ENCODE peak calls at places on chromosomes 2 and 18, in four cellular contexts. Z is IMR-90, V is K562, B is endothelial cell of umbilical vein. N is an unnamed sample.

GRCh38 chr2:142825861-142826260 is 51.6 kb upstream of the KYNU start:
- DNase-seq in B (peak; percentile 85), Z (no peak), V (no peak), N (no peak)

GRCh38 chr2:219408101-219409030 is 9.8 kb upstream of the DES start:
- DNase-seq in B (no peak), Z (peak; percentile 52), V (no peak), N (no peak)

GRCh38 chr2:20148841-20149702 is 75.9 kb downstream of the SDC1 start:
- DNase-seq in V (no peak), B (peak; percentile 87), Z (peak; percentile 89), N (no peak)

GRCh38 chr18:53739700-53740099 is 484.8 kb downstream of the MBD2 start:
- DNase-seq in Z (no peak), B (no peak), V (no peak), N (no peak)

GRCh38 chr18:36179562-36180334 is 7.5 kb upstream of the MOCOS start:
- DNase-seq in Z (peak; percentile 96), V (no peak), B (peak; percentile 80), N (no peak)

GRCh38 chr2:43942001-43942400 is 53.8 kb downstream of the LRPPRC start:
- DNase-seq in B (no peak), V (no peak), Z (peak; percentile 1), N (no peak)

GRCh38 chr2:33340265-33340664 is 136.2 kb upstream of the RASGRP3 start:
- DNase-seq in Z (no peak), V (no peak), B (peak; percentile 55), N (no peak)

GRCh38 chr2:207163815-207164747 is 1.7 kb downstream of the KLF7 start:
- DNase-seq in V (no peak), Z (peak; percentile 48), B (peak; percentile 84), N (no peak)

GRCh38 chr2:25373269-25373981 is 31.7 kb upstream of the DNMT3A start:
- DNase-seq in B (no peak), Z (no peak), V (no peak), N (no peak)

GRCh38 chr2:72815655-72816268 is 10.1 kb downstream of the EXOC6B start:
- DNase-seq in V (no peak), B (no peak), Z (peak; percentile 25), N (no peak)

GRCh38 chr18:70290482-70291294 is 1.8 kb downstream of the SOCS6 start:
- DNase-seq in V (no peak), B (no peak), Z (no peak), N (no peak)
- H3K4me3 ChIP-seq in V (peak overlapping the region; percentile 58), B (peak overlapping the region; percentile 98), Z (peak overlapping the region; percentile 53), N (peak overlapping the region; percentile 66)

GRCh38 chr2:69535739-69536374 is 98.6 kb upstream of the NFU1 start:
- DNase-seq in V (no peak), Z (no peak), B (no peak), N (no peak)
- H3K9me1 ChIP-seq in V (no peaks in the 10 kb centered on the region), Z (peaks cover 21% of the 10 kb centered on the region), B (no peaks in the 10 kb centered on the region), N (no peaks in the 10 kb centered on the region)

GRCh38 chr18:39841133-39842041 is 2113.6 kb upstream of the PIK3C3 start:
- DNase-seq in Z (peak; percentile 50), V (no peak), B (peak; percentile 76), N (no peak)
- TF ChIP-seq CTCF in Z (peak; percentile 47), V (no peak), B (peak; percentile 63), N (peak; percentile 83)

GRCh38 chr2:96265349-96265839 is 403 bp downstream of the TMEM127 start:
- DNase-seq in Z (no peak), V (peak; percentile 80), B (peak; percentile 46), N (no peak)

GRCh38 chr2:96265840-96266569 is at the start of the genes CIAO1 and TMEM127:
- DNase-seq in V (peak; percentile 94), Z (peak; percentile 98), B (peak; percentile 99), N (peak; percentile 58)

GRCh38 chr2:96264656-96265348 is 995 bp downstream of the TMEM127 start:
- DNase-seq in B (peak; percentile 66), V (no peak), Z (peak; percentile 29), N (no peak)

GRCh38 chr2:96262306-96262705 is 3.5 kb downstream of the TMEM127 start:
- DNase-seq in Z (no peak), V (no peak), B (no peak), N (no peak)

GRCh38 chr2:96264086-96264485 is 1.7 kb downstream of the TMEM127 start:
- DNase-seq in Z (peak; percentile 29), V (no peak), B (no peak), N (no peak)
- H3K4me3 ChIP-seq in Z (no peak overlapping the region), V (peak overlapping the region; percentile 84), B (peak overlapping the region; percentile 69), N (no peak overlapping the region)

GRCh38 chr2:2669316-2669715 is 338.2 kb upstream of the MYT1L start:
- DNase-seq in Z (no peak), B (no peak), V (no peak), N (no peak)

GRCh38 chr2:2671826-2672225 is 340.8 kb upstream of the MYT1L start:
- DNase-seq in Z (no peak), V (no peak), B (no peak), N (no peak)

GRCh38 chr2:2665834-2666133 is 334.7 kb upstream of the MYT1L start:
- DNase-seq in B (no peak), Z (no peak), V (no peak), N (no peak)

GRCh38 chr2:2667690-2668089 is 336.6 kb upstream of the MYT1L start:
- DNase-seq in V (no peak), B (no peak), Z (no peak), N (no peak)

DNA sequence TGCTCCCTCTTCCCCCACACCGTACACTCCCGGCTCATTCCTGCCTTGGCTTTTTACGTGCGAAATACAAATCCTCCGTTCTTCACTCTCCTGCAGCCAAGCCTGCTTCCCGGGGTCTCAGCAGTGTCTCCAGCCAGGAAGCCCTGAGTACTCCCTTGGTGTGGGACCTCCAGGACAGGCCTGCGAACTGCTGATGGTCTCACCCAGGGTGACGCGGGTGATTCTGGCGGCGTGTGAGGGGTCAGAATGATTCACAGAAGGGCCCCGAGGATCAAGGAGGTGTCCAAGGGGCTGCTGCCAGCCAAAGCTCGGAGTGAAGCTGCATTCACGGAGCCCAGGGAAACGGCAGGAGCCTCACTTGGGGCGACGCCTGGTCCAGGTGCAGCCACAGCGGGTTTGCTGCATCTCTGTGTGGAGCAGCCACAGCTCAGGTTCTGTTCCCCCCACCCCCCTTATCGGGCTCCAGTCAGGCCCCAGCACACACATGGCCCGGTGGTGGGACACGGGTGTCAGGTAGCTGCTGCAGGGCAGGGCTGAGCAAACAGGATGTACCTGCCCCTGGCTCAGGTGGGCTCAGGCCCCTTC is 337.7 kb upstream of the MYT1L start:
- DNase-seq in Z (no peak), B (no peak), V (no peak), N (no peak)
- H3K9me1 ChIP-seq in Z (no peaks in the 10 kb centered on the region), B (no peaks in the 10 kb centered on the region), V (no peaks in the 10 kb centered on the region), N (no peaks in the 10 kb centered on the region)

DNA sequence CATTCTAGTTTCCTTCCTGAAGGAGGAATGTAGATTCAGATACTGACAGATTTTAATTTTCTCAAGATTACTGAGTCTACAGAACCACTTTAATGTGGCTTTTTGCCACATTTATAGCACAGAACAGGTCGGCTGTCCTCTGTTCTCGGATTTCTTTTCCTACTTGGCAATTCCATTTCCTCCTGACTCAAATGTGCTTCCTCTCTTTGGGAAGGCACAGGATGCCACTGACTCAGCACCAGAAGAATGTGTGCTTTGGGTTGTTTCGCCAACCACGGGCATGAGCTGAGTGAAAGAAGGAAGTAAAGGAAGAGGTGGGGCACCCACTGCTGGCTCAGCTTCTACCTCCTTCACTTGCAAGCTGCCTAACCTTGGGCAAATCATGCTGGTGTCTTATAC is 970.6 kb upstream of the ACVR2A start:
- DNase-seq in V (no peak), B (peak; percentile 98), Z (no peak), N (peak; percentile 77)
- TF ChIP-seq CTCF in V (no peak), B (no peak), Z (no peak), N (peak; percentile 32)

DNA sequence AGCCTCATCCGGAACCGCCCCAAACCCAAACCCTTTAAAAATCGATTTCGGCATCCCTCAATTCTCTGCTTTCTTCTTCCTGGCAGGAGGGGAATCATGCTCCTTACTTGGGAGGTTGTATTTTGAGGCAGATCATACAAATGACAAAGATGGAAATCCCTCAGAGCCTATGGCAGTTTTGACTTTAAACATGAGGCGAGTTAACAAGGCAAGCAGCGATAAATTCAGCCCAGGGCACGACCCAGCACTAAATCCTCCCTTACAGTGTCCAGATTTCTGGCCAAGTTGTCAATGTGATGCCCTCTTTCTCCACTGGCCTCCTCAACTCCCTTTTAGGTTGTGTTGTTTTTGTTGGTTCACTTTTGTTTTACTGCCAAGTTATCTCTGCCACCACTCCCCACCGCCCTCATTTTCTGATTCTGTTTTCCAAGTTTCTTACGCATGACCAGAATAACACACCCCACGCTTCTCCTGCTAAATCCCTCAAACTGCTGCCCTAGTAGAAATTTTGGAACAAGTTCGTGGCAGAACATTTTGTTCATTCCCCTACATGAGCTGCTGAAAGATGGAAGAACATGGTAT is 68.3 kb downstream of the CTAGE1 start:
- DNase-seq in B (peak; percentile 64), Z (no peak), V (no peak), N (no peak)
- H3K4me3 ChIP-seq in B (peak overlapping the region; percentile 33), Z (no peak overlapping the region), V (no peak overlapping the region), N (peak overlapping the region; percentile 80)

DNA sequence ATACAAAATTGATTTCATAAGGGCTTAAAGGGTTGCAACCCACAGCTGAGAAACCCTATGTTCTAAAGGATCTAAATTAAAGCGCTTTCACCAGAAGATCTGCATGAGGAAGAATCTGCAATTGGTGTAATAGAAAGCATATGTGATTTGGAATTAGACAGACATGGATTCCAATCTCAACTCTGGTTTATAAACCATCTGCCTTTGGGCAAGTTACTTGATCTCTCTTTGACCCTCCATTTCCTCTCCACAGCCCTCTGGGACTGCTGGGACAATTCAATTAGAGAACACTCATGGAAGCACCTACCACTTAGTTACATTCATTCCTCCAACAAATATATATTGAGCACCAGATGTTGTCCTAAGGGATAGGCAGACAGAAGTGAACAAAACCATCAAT is 178.7 kb downstream of the ANTXR1 start:
- DNase-seq in B (no peak), Z (no peak), V (no peak), N (no peak)
- H3K9me1 ChIP-seq in B (no peaks in the 10 kb centered on the region), Z (peaks cover 13% of the 10 kb centered on the region), V (no peaks in the 10 kb centered on the region), N (no peaks in the 10 kb centered on the region)

DNA sequence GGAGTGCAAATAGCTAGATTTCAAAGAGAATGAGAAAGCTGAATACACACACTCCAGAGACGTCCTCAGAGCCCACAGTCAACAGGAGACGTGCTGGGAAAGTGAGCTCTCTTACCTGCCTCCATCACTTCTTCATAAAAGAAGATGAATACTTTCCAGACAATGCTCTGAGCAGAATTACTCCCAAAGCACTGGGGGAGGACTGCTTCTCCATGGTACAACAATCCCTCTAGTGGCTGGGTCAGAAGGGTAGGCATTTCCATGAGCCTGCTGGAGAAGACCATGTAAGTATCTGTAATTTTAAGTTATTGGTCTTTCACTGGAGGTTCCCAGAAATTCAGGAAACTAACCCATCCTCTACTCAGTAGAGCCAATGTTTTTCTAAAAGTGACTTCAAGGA is 190.3 kb downstream of the RBM43 start:
- DNase-seq in Z (peak; percentile 67), B (peak; percentile 30), V (no peak), N (peak; percentile 15)
- TF ChIP-seq CTCF in Z (peak; percentile 56), B (peak; percentile 22), V (no peak), N (peak; percentile 62)

GRCh38 chr18:78932281-78932680 is 47.3 kb upstream of the SALL3 start:
- DNase-seq in V (no peak), Z (no peak), B (no peak), N (no peak)

GRCh38 chr18:78936251-78937005 is 43.2 kb upstream of the SALL3 start:
- DNase-seq in V (no peak), Z (no peak), B (no peak), N (no peak)

GRCh38 chr18:78935406-78935805 is 44.2 kb upstream of the SALL3 start:
- DNase-seq in B (no peak), V (no peak), Z (no peak), N (no peak)

GRCh38 chr18:78934003-78934402 is 45.6 kb upstream of the SALL3 start:
- DNase-seq in V (no peak), B (no peak), Z (no peak), N (no peak)

GRCh38 chr18:78934551-78935225 is 44.9 kb upstream of the SALL3 start:
- DNase-seq in B (no peak), V (no peak), Z (no peak), N (no peak)
- H3K4me3 ChIP-seq in B (no peak overlapping the region), V (no peak overlapping the region), Z (no peak overlapping the region), N (no peak overlapping the region)